ENCODE peak calls at places on chromosome 2, in seven cellular contexts. One of them, this sample, is unnamed.

GRCh38 chr2:119178811-119179601 is 20.5 kb upstream of the C1QL2 start:
- DNase-seq in coronary artery: no peak
- DNase-seq in Kasumi-1: no peak
- DNase-seq in tibial nerve: no peak
- DNase-seq in HT-29: no peak
- DNase-seq in EL: peak; percentile 65
- DNase-seq in naive thymus-derived CD4-positive, alpha-beta T cell: no peak
- DNase-seq in this sample: no peak

GRCh38 chr2:234191819-234192407 is 141.4 kb downstream of the SPP2 start:
- DNase-seq in EL: peak; percentile 17
- DNase-seq in coronary artery: no peak
- DNase-seq in tibial nerve: no peak
- DNase-seq in HT-29: no peak
- DNase-seq in Kasumi-1: no peak
- DNase-seq in naive thymus-derived CD4-positive, alpha-beta T cell: no peak
- DNase-seq in this sample: no peak

GRCh38 chr2:125516496-125517109 is 1139.4 kb upstream of the GYPC start:
- DNase-seq in naive thymus-derived CD4-positive, alpha-beta T cell: no peak
- DNase-seq in tibial nerve: no peak
- DNase-seq in coronary artery: no peak
- DNase-seq in HT-29: peak; percentile 46
- DNase-seq in Kasumi-1: peak; percentile 57
- DNase-seq in EL: no peak
- DNase-seq in this sample: no peak

GRCh38 chr2:231162036-231162345 is 36.4 kb upstream of the ARMC9 start:
- DNase-seq in tibial nerve: no peak
- DNase-seq in HT-29: no peak
- DNase-seq in naive thymus-derived CD4-positive, alpha-beta T cell: no peak
- DNase-seq in EL: peak; percentile 98
- DNase-seq in Kasumi-1: no peak
- DNase-seq in coronary artery: no peak
- DNase-seq in this sample: no peak

GRCh38 chr2:38095996-38096861 is 20.3 kb upstream of the CYP1B1 start:
- DNase-seq in naive thymus-derived CD4-positive, alpha-beta T cell: no peak
- DNase-seq in HT-29: peak; percentile 98
- DNase-seq in Kasumi-1: no peak
- DNase-seq in tibial nerve: no peak
- DNase-seq in EL: no peak
- DNase-seq in coronary artery: no peak
- DNase-seq in this sample: no peak

GRCh38 chr2:141641462-141641861 is 489.4 kb downstream of the LRP1B start:
- DNase-seq in naive thymus-derived CD4-positive, alpha-beta T cell: no peak
- DNase-seq in coronary artery: no peak
- DNase-seq in Kasumi-1: no peak
- DNase-seq in EL: peak; percentile 4
- DNase-seq in tibial nerve: no peak
- DNase-seq in HT-29: no peak
- DNase-seq in this sample: no peak

GRCh38 chr2:240957656-240958365 is 40.6 kb upstream of the SNED1 start:
- DNase-seq in HT-29: no peak
- DNase-seq in Kasumi-1: no peak
- DNase-seq in naive thymus-derived CD4-positive, alpha-beta T cell: no peak
- DNase-seq in tibial nerve: peak; percentile 13
- DNase-seq in coronary artery: peak; percentile 59
- DNase-seq in EL: no peak
- DNase-seq in this sample: no peak

GRCh38 chr2:48198285-48198821 is 292.1 kb upstream of the FBXO11 start:
- DNase-seq in naive thymus-derived CD4-positive, alpha-beta T cell: no peak
- DNase-seq in Kasumi-1: peak; percentile 21
- DNase-seq in coronary artery: no peak
- DNase-seq in EL: no peak
- DNase-seq in HT-29: no peak
- DNase-seq in tibial nerve: no peak
- DNase-seq in this sample: no peak

GRCh38 chr2:191304939-191305875 is 60.0 kb downstream of the MYO1B start:
- DNase-seq in coronary artery: peak; percentile 79
- DNase-seq in naive thymus-derived CD4-positive, alpha-beta T cell: no peak
- DNase-seq in Kasumi-1: no peak
- DNase-seq in HT-29: no peak
- DNase-seq in tibial nerve: peak; percentile 40
- DNase-seq in EL: peak; percentile 63
- DNase-seq in this sample: no peak

GRCh38 chr2:241018051-241018891 is 19.9 kb downstream of the SNED1 start:
- DNase-seq in EL: no peak
- DNase-seq in tibial nerve: no peak
- DNase-seq in naive thymus-derived CD4-positive, alpha-beta T cell: no peak
- DNase-seq in HT-29: no peak
- DNase-seq in coronary artery: no peak
- DNase-seq in Kasumi-1: no peak
- DNase-seq in this sample: no peak

GRCh38 chr2:191246820-191247380 is 1.7 kb downstream of the MYO1B start:
- DNase-seq in HT-29: no peak
- DNase-seq in coronary artery: no peak
- DNase-seq in tibial nerve: no peak
- DNase-seq in EL: peak; percentile 29
- DNase-seq in Kasumi-1: no peak
- DNase-seq in naive thymus-derived CD4-positive, alpha-beta T cell: no peak
- DNase-seq in this sample: no peak

GRCh38 chr2:200483729-200484198 is 26.1 kb downstream of the KCTD18 start:
- DNase-seq in EL: no peak
- DNase-seq in coronary artery: no peak
- DNase-seq in naive thymus-derived CD4-positive, alpha-beta T cell: no peak
- DNase-seq in Kasumi-1: peak; percentile 84
- DNase-seq in tibial nerve: no peak
- DNase-seq in HT-29: peak; percentile 85
- DNase-seq in this sample: no peak

GRCh38 chr2:219213486-219214071 is 5.2 kb downstream of the ABCB6 start:
- DNase-seq in naive thymus-derived CD4-positive, alpha-beta T cell: no peak
- DNase-seq in tibial nerve: no peak
- DNase-seq in HT-29: no peak
- DNase-seq in Kasumi-1: no peak
- DNase-seq in coronary artery: peak; percentile 47
- DNase-seq in EL: no peak
- DNase-seq in this sample: no peak

GRCh38 chr2:212959469-212960117 is 191.8 kb downstream of the IKZF2 start:
- DNase-seq in EL: no peak
- DNase-seq in tibial nerve: no peak
- DNase-seq in coronary artery: no peak
- DNase-seq in Kasumi-1: no peak
- DNase-seq in HT-29: no peak
- DNase-seq in naive thymus-derived CD4-positive, alpha-beta T cell: no peak
- DNase-seq in this sample: no peak

GRCh38 chr2:11572996-11573395 is 39.2 kb downstream of the GREB1 start:
- DNase-seq in tibial nerve: no peak
- DNase-seq in Kasumi-1: no peak
- DNase-seq in naive thymus-derived CD4-positive, alpha-beta T cell: no peak
- DNase-seq in coronary artery: no peak
- DNase-seq in HT-29: no peak
- DNase-seq in EL: no peak
- DNase-seq in this sample: no peak

GRCh38 chr2:68645523-68645922 is 2.1 kb downstream of the PROKR1 start:
- DNase-seq in coronary artery: no peak
- DNase-seq in EL: peak; percentile 30
- DNase-seq in Kasumi-1: no peak
- DNase-seq in HT-29: no peak
- DNase-seq in tibial nerve: no peak
- DNase-seq in naive thymus-derived CD4-positive, alpha-beta T cell: no peak
- DNase-seq in this sample: no peak

GRCh38 chr2:11128258-11128951 is 26.9 kb upstream of the SLC66A3 start:
- DNase-seq in coronary artery: no peak
- DNase-seq in HT-29: no peak
- DNase-seq in Kasumi-1: no peak
- DNase-seq in tibial nerve: no peak
- DNase-seq in naive thymus-derived CD4-positive, alpha-beta T cell: no peak
- DNase-seq in EL: peak; percentile 70
- DNase-seq in this sample: no peak

GRCh38 chr2:134314656-134315377 is 60.9 kb downstream of the MGAT5 start:
- DNase-seq in coronary artery: no peak
- DNase-seq in HT-29: no peak
- DNase-seq in Kasumi-1: no peak
- DNase-seq in tibial nerve: no peak
- DNase-seq in EL: no peak
- DNase-seq in naive thymus-derived CD4-positive, alpha-beta T cell: no peak
- DNase-seq in this sample: no peak

GRCh38 chr2:144712277-144712944 is 192.5 kb upstream of the ZEB2 start:
- DNase-seq in Kasumi-1: no peak
- DNase-seq in naive thymus-derived CD4-positive, alpha-beta T cell: no peak
- DNase-seq in HT-29: no peak
- DNase-seq in EL: no peak
- DNase-seq in coronary artery: no peak
- DNase-seq in tibial nerve: no peak
- DNase-seq in this sample: no peak

GRCh38 chr2:233832869-233833812 is 21.2 kb downstream of the HJURP start:
- DNase-seq in EL: peak; percentile 26
- DNase-seq in tibial nerve: no peak
- DNase-seq in Kasumi-1: no peak
- DNase-seq in naive thymus-derived CD4-positive, alpha-beta T cell: no peak
- DNase-seq in coronary artery: peak; percentile 67
- DNase-seq in HT-29: peak; percentile 89
- DNase-seq in this sample: no peak

GRCh38 chr2:216636570-216637450 is 3.6 kb downstream of the IGFBP2 start:
- DNase-seq in EL: peak; percentile 68
- DNase-seq in coronary artery: no peak
- DNase-seq in Kasumi-1: no peak
- DNase-seq in tibial nerve: no peak
- DNase-seq in HT-29: peak; percentile 56
- DNase-seq in naive thymus-derived CD4-positive, alpha-beta T cell: no peak
- DNase-seq in this sample: no peak

GRCh38 chr2:208511016-208511415 is 104.4 kb downstream of the PTH2R start:
- DNase-seq in naive thymus-derived CD4-positive, alpha-beta T cell: no peak
- DNase-seq in EL: no peak
- DNase-seq in coronary artery: no peak
- DNase-seq in Kasumi-1: no peak
- DNase-seq in HT-29: no peak
- DNase-seq in tibial nerve: no peak
- DNase-seq in this sample: no peak

GRCh38 chr2:239824866-239825704 is 200.1 kb downstream of the NDUFA10 start:
- DNase-seq in tibial nerve: no peak
- DNase-seq in HT-29: no peak
- DNase-seq in EL: no peak
- DNase-seq in naive thymus-derived CD4-positive, alpha-beta T cell: no peak
- DNase-seq in coronary artery: peak; percentile 36
- DNase-seq in Kasumi-1: no peak
- DNase-seq in this sample: no peak

GRCh38 chr2:128584296-128584900 is 265.7 kb upstream of the HS6ST1 start:
- DNase-seq in EL: peak; percentile 49
- DNase-seq in coronary artery: no peak
- DNase-seq in tibial nerve: no peak
- DNase-seq in naive thymus-derived CD4-positive, alpha-beta T cell: no peak
- DNase-seq in Kasumi-1: no peak
- DNase-seq in HT-29: no peak
- DNase-seq in this sample: no peak

GRCh38 chr2:129794116-129794515 is 185.3 kb upstream of the RAB6C start:
- DNase-seq in HT-29: no peak
- DNase-seq in EL: no peak
- DNase-seq in tibial nerve: no peak
- DNase-seq in naive thymus-derived CD4-positive, alpha-beta T cell: no peak
- DNase-seq in coronary artery: peak; percentile 72
- DNase-seq in Kasumi-1: no peak
- DNase-seq in this sample: no peak

GRCh38 chr2:231227309-231228162 is 29.1 kb downstream of the ARMC9 start:
- DNase-seq in naive thymus-derived CD4-positive, alpha-beta T cell: no peak
- DNase-seq in EL: peak; percentile 73
- DNase-seq in tibial nerve: no peak
- DNase-seq in Kasumi-1: peak; percentile 71
- DNase-seq in coronary artery: no peak
- DNase-seq in HT-29: peak; percentile 84
- DNase-seq in this sample: peak; percentile 25

GRCh38 chr2:236298924-236299475 is 34.8 kb upstream of the ASB18 start:
- DNase-seq in tibial nerve: no peak
- DNase-seq in naive thymus-derived CD4-positive, alpha-beta T cell: no peak
- DNase-seq in EL: no peak
- DNase-seq in Kasumi-1: no peak
- DNase-seq in HT-29: no peak
- DNase-seq in coronary artery: peak; percentile 62
- DNase-seq in this sample: no peak

This sample was measured in memory B cell.